ENCODE peak calls at places on chromosomes 3 and 15, in five cellular contexts. T is mucosa of descending colon; R is frontal cortex; X is effector CD4-positive, alpha-beta T cell; A is NCI-H1436. K is an unnamed sample.

GRCh38 chr3:79086514-79086913 is 681.3 kb downstream of the ROBO1 start:
- DNase-seq in T (no peak), R (peak; percentile 3), X (no peak), A (peak; percentile 24), K (peak; percentile 3)

GRCh38 chr15:71651750-71652186 is 158.6 kb upstream of the NR2E3 start:
- DNase-seq in T (no peak), R (no peak), X (no peak), A (peak; percentile 31), K (peak; percentile 3)

GRCh38 chr3:124142389-124142970 is 150.6 kb upstream of the ROPN1 start:
- DNase-seq in T (no peak), R (peak; percentile 12), X (no peak), A (no peak), K (no peak)

GRCh38 chr3:182258538-182259177 is 534.6 kb upstream of the ATP11B start:
- DNase-seq in T (no peak), R (peak; percentile 30), X (no peak), A (peak; percentile 62), K (no peak)

GRCh38 chr3:150327678-150328667 is 80.1 kb upstream of the TSC22D2 start:
- DNase-seq in T (no peak), R (no peak), X (no peak), A (no peak), K (no peak)

GRCh38 chr15:50825946-50826345 is 60.4 kb upstream of the SPPL2A start:
- DNase-seq in T (no peak), R (no peak), X (no peak), A (no peak), K (no peak)

GRCh38 chr15:77819841-77820728 is 187.4 kb upstream of the LINGO1 start:
- DNase-seq in T (no peak), R (peak; percentile 48), X (no peak), A (no peak), K (no peak)

GRCh38 chr3:16490062-16490641 is 23.3 kb downstream of the RFTN1 start:
- DNase-seq in T (no peak), R (no peak), X (no peak), A (no peak), K (peak; percentile 6)

GRCh38 chr15:28107111-28107893 is 8.2 kb upstream of the OCA2 start:
- DNase-seq in T (no peak), R (no peak), X (no peak), A (no peak), K (no peak)

GRCh38 chr3:127426444-127427168 is 138.8 kb upstream of the PRR20G start:
- DNase-seq in T (no peak), R (no peak), X (no peak), A (no peak), K (no peak)

GRCh38 chr3:156751461-156752025 is 74.6 kb upstream of the LEKR1 start:
- DNase-seq in T (peak; percentile 52), R (no peak), X (no peak), A (no peak), K (no peak)

GRCh38 chr3:133699467-133699866 is 37.7 kb upstream of the TOPBP1 start:
- DNase-seq in T (no peak), R (no peak), X (no peak), A (no peak), K (no peak)

GRCh38 chr15:82709421-82710207 is at the start of gene AP3B2:
- DNase-seq in T (peak; percentile 78), R (peak; percentile 91), X (peak; percentile 48), A (peak; percentile 85), K (peak; percentile 47)

GRCh38 chr3:69425249-69425648 is 39.4 kb upstream of the FRMD4B start:
- DNase-seq in T (no peak), R (peak; percentile 18), X (no peak), A (no peak), K (peak; percentile 18)

GRCh38 chr15:58957101-58957973 is 23.9 kb upstream of the SLTM start:
- DNase-seq in T (no peak), R (no peak), X (peak; percentile 57), A (peak; percentile 76), K (peak; percentile 76)

GRCh38 chr3:178044320-178044719 is 491.9 kb upstream of the KCNMB2 start:
- DNase-seq in T (no peak), R (no peak), X (no peak), A (no peak), K (no peak)

GRCh38 chr3:55531266-55531665 is 44.2 kb upstream of the WNT5A start:
- DNase-seq in T (no peak), R (no peak), X (no peak), A (no peak), K (no peak)

GRCh38 chr3:100062665-100063064 is 51.6 kb downstream of the FILIP1L start:
- DNase-seq in T (no peak), R (no peak), X (no peak), A (no peak), K (no peak)

GRCh38 chr15:50531163-50531562 is 15.3 kb downstream of the USP50 start:
- DNase-seq in T (no peak), R (no peak), X (no peak), A (no peak), K (no peak)

GRCh38 chr3:125958511-125959316 is 10.3 kb upstream of the ROPN1B start:
- DNase-seq in T (peak; percentile 38), R (no peak), X (no peak), A (no peak), K (no peak)

K was measured in B cell.